ENCODE peak calls at places on chromosomes 13 and 19, in four cellular contexts. I is WTC11, Z is GM12878, H is K562. K is an unnamed sample.

GRCh38 chr19:30547192-30547591 is 175.0 kb downstream of the ZNF536 start:
- DNase-seq in Z (no peak), I (no peak), H (no peak), K (no peak)

GRCh38 chr13:66509176-66509575 is 721.0 kb downstream of the PCDH9 start:
- DNase-seq in Z (no peak), H (no peak), I (no peak), K (no peak)

GRCh38 chr19:16330368-16330801 is 5.8 kb downstream of the KLF2 start:
- DNase-seq in Z (no peak), I (no peak), H (peak; percentile 77), K (peak; percentile 27)

GRCh38 chr13:36712785-36713184 is 39.0 kb downstream of the SERTM1 start:
- DNase-seq in H (no peak), Z (no peak), I (no peak), K (no peak)

GRCh38 chr19:49020931-49021895 is 2.9 kb downstream of the CGB3 start:
- DNase-seq in Z (no peak), H (no peak), I (no peak), K (peak; percentile 23)

GRCh38 chr19:30425885-30426838 is 54.0 kb downstream of the ZNF536 start:
- DNase-seq in I (no peak), H (no peak), Z (no peak), K (no peak)

GRCh38 chr13:112831801-112832200 is 137.2 kb upstream of the MCF2L start:
- DNase-seq in I (no peak), H (no peak), Z (no peak), K (no peak)

GRCh38 chr19:2235396-2236284 is 489 bp downstream of the PLEKHJ1 start:
- DNase-seq in Z (no peak), I (no peak), H (no peak), K (peak; percentile 85)

GRCh38 chr19:47540748-47541147 is 25.9 kb upstream of the NAPA start:
- DNase-seq in Z (no peak), H (peak; percentile 41), I (peak; percentile 36), K (peak; percentile 31)

GRCh38 chr13:100357764-100358163 is 230.8 kb downstream of the GGACT start:
- DNase-seq in I (no peak), H (no peak), Z (no peak), K (no peak)

GRCh38 chr13:73610799-73611592 is 523.2 kb downstream of the KLF12 start:
- DNase-seq in H (no peak), I (no peak), Z (no peak), K (no peak)

GRCh38 chr19:33745297-33745696 is 51.4 kb upstream of the KCTD15 start:
- DNase-seq in H (no peak), Z (no peak), I (no peak), K (no peak)

GRCh38 chr19:17473041-17473440 is 2.7 kb downstream of the SLC27A1 start:
- DNase-seq in Z (no peak), H (no peak), I (no peak), K (no peak)

GRCh38 chr19:57708641-57709354 is at the start of gene ZNF154:
- DNase-seq in Z (no peak), H (no peak), I (peak; percentile 78), K (no peak)

GRCh38 chr13:112434937-112435523 is 58.9 kb downstream of the SPACA7 start:
- DNase-seq in H (no peak), Z (no peak), I (no peak), K (no peak)

GRCh38 chr19:10112895-10113591 is 1.6 kb downstream of the P2RY11 start:
- DNase-seq in H (peak; percentile 61), I (peak; percentile 86), Z (no peak), K (peak; percentile 47)

GRCh38 chr19:852136-853013 is at the start of gene ELANE:
- DNase-seq in H (no peak), Z (no peak), I (peak; percentile 10), K (no peak)

GRCh38 chr13:43528992-43529391 is 257.8 kb downstream of the ENOX1 start:
- DNase-seq in I (no peak), H (no peak), Z (no peak), K (no peak)

GRCh38 chr13:106691251-106691650 is 123.3 kb upstream of the ARGLU1 start:
- DNase-seq in H (no peak), I (no peak), Z (no peak), K (no peak)

GRCh38 chr19:29667941-29668340 is 2.7 kb downstream of the PLEKHF1 start:
- DNase-seq in H (peak; percentile 2), I (no peak), Z (no peak), K (no peak)

GRCh38 chr13:96285729-96286128 is 195.8 kb downstream of the HS6ST3 start:
- DNase-seq in I (no peak), H (no peak), Z (no peak), K (no peak)

GRCh38 chr13:111183959-111184684 is 69.0 kb downstream of the ARHGEF7 start:
- DNase-seq in H (no peak), I (no peak), Z (no peak), K (no peak)

GRCh38 chr13:103663996-103664395 is 597.8 kb upstream of the SLC10A2 start:
- DNase-seq in H (no peak), I (no peak), Z (no peak), K (no peak)

GRCh38 chr13:20609145-20609544 is 42.2 kb downstream of the IFT88 start:
- DNase-seq in H (no peak), I (no peak), Z (no peak), K (no peak)

GRCh38 chr13:100069278-100069677 is 19.6 kb upstream of the PCCA start:
- DNase-seq in I (no peak), H (no peak), Z (no peak), K (no peak)

GRCh38 chr13:46622013-46622917 is 69.3 kb downstream of the LRCH1 start:
- DNase-seq in I (no peak), Z (no peak), H (no peak), K (peak; percentile 10)

GRCh38 chr19:20315543-20315942 is 148.5 kb downstream of the ZNF486 start:
- DNase-seq in Z (no peak), H (no peak), I (no peak), K (no peak)

GRCh38 chr19:12868540-12869112 is 12.6 kb downstream of the DNASE2 start:
- DNase-seq in Z (no peak), I (peak; percentile 71), H (peak; percentile 85), K (no peak)

GRCh38 chr19:50817941-50818858 is 5.4 kb downstream of the KLK1 start:
- DNase-seq in I (peak; percentile 97), H (peak; percentile 97), Z (peak; percentile 63), K (no peak)

GRCh38 chr19:21908066-21908465 is 72.1 kb upstream of the ZNF43 start:
- DNase-seq in H (no peak), Z (no peak), I (no peak), K (no peak)

GRCh38 chr19:21907516-21907915 is 71.5 kb upstream of the ZNF43 start:
- DNase-seq in I (no peak), H (no peak), Z (no peak), K (no peak)

GRCh38 chr19:21915411-21915810 is 79.4 kb upstream of the ZNF43 start:
- DNase-seq in Z (no peak), H (no peak), I (no peak), K (no peak)

GRCh38 chr19:21910318-21910717 is 74.3 kb upstream of the ZNF43 start:
- DNase-seq in Z (no peak), I (no peak), H (no peak), K (no peak)

DNA sequence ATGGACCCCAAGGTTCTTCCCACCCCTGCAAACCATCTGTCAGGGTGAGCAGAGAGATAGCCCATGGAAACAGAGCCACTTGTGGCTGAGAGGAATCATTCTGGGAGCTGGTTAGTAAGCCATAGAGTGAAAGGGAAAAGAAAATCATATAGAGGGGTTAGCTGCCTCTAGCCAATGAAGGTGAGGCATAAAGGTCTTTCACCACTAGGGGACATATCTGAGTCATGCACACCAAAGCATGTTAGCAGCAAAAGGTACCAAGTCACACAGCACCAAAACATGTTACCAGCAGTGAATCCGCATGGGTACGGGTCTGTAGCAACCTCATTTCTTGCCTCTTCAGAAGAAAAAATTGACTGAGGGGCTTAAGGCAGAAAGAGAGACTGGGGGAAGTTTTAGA is 76.7 kb upstream of the ZNF43 start:
- DNase-seq in I (no peak), Z (no peak), H (peak; percentile 10), K (no peak)
- TF ChIP-seq TCF7 in I (no peak), Z (no peak), H (no peak), K (no peak)

GRCh38 chr19:38221919-38222828 is 1.8 kb downstream of the DPF1 start:
- DNase-seq in Z (no peak), I (no peak), H (no peak), K (no peak)

GRCh38 chr19:38224014-38224862 is at the start of gene DPF1:
- DNase-seq in H (peak; percentile 96), I (peak; percentile 92), Z (peak; percentile 17), K (peak; percentile 78)

GRCh38 chr19:38223617-38224013 is 407 bp downstream of the DPF1 start:
- DNase-seq in I (no peak), Z (no peak), H (no peak), K (no peak)

GRCh38 chr19:38221421-38221820 is 2.6 kb downstream of the DPF1 start:
- DNase-seq in Z (no peak), I (no peak), H (no peak), K (no peak)

GRCh38 chr19:38223119-38223523 is 901 bp downstream of the DPF1 start:
- DNase-seq in Z (no peak), H (no peak), I (no peak), K (no peak)
- TF ChIP-seq TCF7 in Z (no peak), H (no peak), I (no peak), K (no peak)

GRCh38 chr19:8459095-8459494 is 14.3 kb downstream of the HNRNPM start:
- DNase-seq in I (no peak), H (no peak), Z (no peak), K (no peak)

GRCh38 chr19:8459520-8460260 is 14.9 kb downstream of the HNRNPM start:
- DNase-seq in H (no peak), Z (no peak), I (no peak), K (peak; percentile 29)

GRCh38 chr19:8457802-8458201 is 13.0 kb downstream of the HNRNPM start:
- DNase-seq in Z (no peak), I (no peak), H (no peak), K (no peak)

GRCh38 chr19:8457209-8457608 is 12.4 kb downstream of the HNRNPM start:
- DNase-seq in H (no peak), Z (no peak), I (no peak), K (no peak)

GRCh38 chr19:8458380-8458779 is 13.6 kb downstream of the HNRNPM start:
- DNase-seq in Z (no peak), I (no peak), H (no peak), K (no peak)
- TF ChIP-seq TCF7 in Z (no peak), I (no peak), H (no peak), K (no peak)

DNA sequence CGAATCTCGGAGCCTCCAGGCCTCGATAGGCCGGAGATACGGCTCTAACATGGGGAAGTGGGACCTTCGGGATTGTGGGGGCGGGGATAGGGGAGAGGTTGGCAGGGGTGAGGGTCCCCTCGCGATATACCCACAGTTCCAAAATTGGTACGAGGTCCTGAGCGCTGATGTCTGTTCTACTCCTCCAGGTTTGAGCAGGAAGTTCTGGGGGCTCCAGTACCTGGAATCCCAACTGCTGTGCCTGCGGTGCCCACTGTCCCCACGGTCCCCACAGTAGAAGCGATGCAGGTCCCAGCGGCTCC is 447 bp downstream of the RBM42 start:
- DNase-seq in Z (no peak), I (no peak), H (no peak), K (no peak)
- TF ChIP-seq TCF7 in Z (no peak), I (no peak), H (no peak), K (no peak)